ENCODE peak calls at places on chromosomes 11 and 22, in four cellular contexts. One of them, this sample, is unnamed.

GRCh38 chr11:28139848-28140415 is 31.7 kb downstream of the METTL15 start:
- DNase-seq in ovary: no peak
- DNase-seq in astrocyte of the spinal cord: no peak
- DNase-seq in CD8-positive, alpha-beta memory T cell: no peak
- DNase-seq in this sample: no peak

GRCh38 chr11:116736763-116737162 is 36.0 kb downstream of the BUD13 start:
- DNase-seq in ovary: no peak
- DNase-seq in astrocyte of the spinal cord: no peak
- DNase-seq in CD8-positive, alpha-beta memory T cell: no peak
- DNase-seq in this sample: no peak

GRCh38 chr22:24810043-24810749 is 4.2 kb downstream of the SGSM1 start:
- DNase-seq in ovary: no peak
- DNase-seq in astrocyte of the spinal cord: no peak
- DNase-seq in CD8-positive, alpha-beta memory T cell: no peak
- DNase-seq in this sample: peak; percentile 40

GRCh38 chr11:106302416-106302815 is 225.0 kb downstream of the AASDHPPT start:
- DNase-seq in ovary: no peak
- DNase-seq in astrocyte of the spinal cord: no peak
- DNase-seq in CD8-positive, alpha-beta memory T cell: no peak
- DNase-seq in this sample: no peak

GRCh38 chr11:14451825-14452224 is 47.8 kb downstream of the COPB1 start:
- DNase-seq in ovary: no peak
- DNase-seq in astrocyte of the spinal cord: no peak
- DNase-seq in CD8-positive, alpha-beta memory T cell: no peak
- DNase-seq in this sample: no peak

GRCh38 chr22:20550057-20550817 is 42.8 kb downstream of the MED15 start:
- DNase-seq in ovary: no peak
- DNase-seq in astrocyte of the spinal cord: no peak
- DNase-seq in CD8-positive, alpha-beta memory T cell: no peak
- DNase-seq in this sample: no peak

GRCh38 chr11:77619576-77620198 is 17.9 kb downstream of the CLNS1A start:
- DNase-seq in ovary: no peak
- DNase-seq in astrocyte of the spinal cord: peak; percentile 58
- DNase-seq in CD8-positive, alpha-beta memory T cell: no peak
- DNase-seq in this sample: no peak

GRCh38 chr11:77090373-77091111 is 12.1 kb upstream of the OMP start:
- DNase-seq in ovary: no peak
- DNase-seq in astrocyte of the spinal cord: no peak
- DNase-seq in CD8-positive, alpha-beta memory T cell: no peak
- DNase-seq in this sample: no peak

GRCh38 chr22:37806409-37807338 is 1.1 kb upstream of the GCAT start:
- DNase-seq in ovary: peak; percentile 48
- DNase-seq in astrocyte of the spinal cord: peak; percentile 57
- DNase-seq in CD8-positive, alpha-beta memory T cell: no peak
- DNase-seq in this sample: no peak

GRCh38 chr11:128716661-128717210 is 22.9 kb downstream of the FLI1 start:
- DNase-seq in ovary: no peak
- DNase-seq in astrocyte of the spinal cord: peak; percentile 61
- DNase-seq in CD8-positive, alpha-beta memory T cell: peak; percentile 39
- DNase-seq in this sample: no peak

GRCh38 chr22:40024201-40025061 is 29.7 kb downstream of the FAM83F start:
- DNase-seq in ovary: peak; percentile 55
- DNase-seq in astrocyte of the spinal cord: peak; percentile 47
- DNase-seq in CD8-positive, alpha-beta memory T cell: peak; percentile 43
- DNase-seq in this sample: peak; percentile 82

GRCh38 chr11:59158206-59159068 is 13.5 kb upstream of the DTX4 start:
- DNase-seq in ovary: no peak
- DNase-seq in astrocyte of the spinal cord: peak; percentile 77
- DNase-seq in CD8-positive, alpha-beta memory T cell: peak; percentile 27
- DNase-seq in this sample: peak; percentile 58

GRCh38 chr11:67230406-67230805 is 35.9 kb upstream of the GRK2 start:
- DNase-seq in ovary: no peak
- DNase-seq in astrocyte of the spinal cord: peak; percentile 28
- DNase-seq in CD8-positive, alpha-beta memory T cell: no peak
- DNase-seq in this sample: no peak

GRCh38 chr11:34783816-34784317 is 132.3 kb downstream of the APIP start:
- DNase-seq in ovary: no peak
- DNase-seq in astrocyte of the spinal cord: no peak
- DNase-seq in CD8-positive, alpha-beta memory T cell: no peak
- DNase-seq in this sample: no peak

GRCh38 chr22:39242809-39243442 is 1.9 kb downstream of the PDGFB start:
- DNase-seq in ovary: no peak
- DNase-seq in astrocyte of the spinal cord: no peak
- DNase-seq in CD8-positive, alpha-beta memory T cell: no peak
- DNase-seq in this sample: no peak

GRCh38 chr11:73493838-73494598 is 103.9 kb downstream of the FAM168A start:
- DNase-seq in ovary: no peak
- DNase-seq in astrocyte of the spinal cord: peak; percentile 82
- DNase-seq in CD8-positive, alpha-beta memory T cell: no peak
- DNase-seq in this sample: peak; percentile 24

GRCh38 chr22:48241658-48242057 is 1479.2 kb downstream of the TBC1D22A start:
- DNase-seq in ovary: no peak
- DNase-seq in astrocyte of the spinal cord: no peak
- DNase-seq in CD8-positive, alpha-beta memory T cell: no peak
- DNase-seq in this sample: no peak

GRCh38 chr11:112881461-112881860 is 79.8 kb upstream of the NCAM1 start:
- DNase-seq in ovary: peak; percentile 71
- DNase-seq in astrocyte of the spinal cord: peak; percentile 41
- DNase-seq in CD8-positive, alpha-beta memory T cell: no peak
- DNase-seq in this sample: peak; percentile 94

GRCh38 chr11:76203131-76203925 is 3.0 kb downstream of the WNT11 start:
- DNase-seq in ovary: no peak
- DNase-seq in astrocyte of the spinal cord: no peak
- DNase-seq in CD8-positive, alpha-beta memory T cell: no peak
- DNase-seq in this sample: no peak

GRCh38 chr22:27668828-27669797 is 132.4 kb downstream of the MN1 start:
- DNase-seq in ovary: no peak
- DNase-seq in astrocyte of the spinal cord: peak; percentile 49
- DNase-seq in CD8-positive, alpha-beta memory T cell: no peak
- DNase-seq in this sample: peak; percentile 90

GRCh38 chr11:44927174-44927661 is 23.5 kb downstream of the TP53I11 start:
- DNase-seq in ovary: peak; percentile 52
- DNase-seq in astrocyte of the spinal cord: peak; percentile 58
- DNase-seq in CD8-positive, alpha-beta memory T cell: peak; percentile 51
- DNase-seq in this sample: no peak

GRCh38 chr22:46947516-46948260 is 185.2 kb downstream of the TBC1D22A start:
- DNase-seq in ovary: no peak
- DNase-seq in astrocyte of the spinal cord: no peak
- DNase-seq in CD8-positive, alpha-beta memory T cell: no peak
- DNase-seq in this sample: peak; percentile 39
- H3K4me3 ChIP-seq in ovary: no peak overlapping the region
- H3K4me3 ChIP-seq in astrocyte of the spinal cord: no peak overlapping the region
- H3K4me3 ChIP-seq in CD8-positive, alpha-beta memory T cell: no peak overlapping the region
- H3K4me3 ChIP-seq in this sample: no peak overlapping the region

GRCh38 chr11:120326845-120327281 is 1.8 kb downstream of the TLCD5 start:
- DNase-seq in ovary: no peak
- DNase-seq in astrocyte of the spinal cord: no peak
- DNase-seq in CD8-positive, alpha-beta memory T cell: no peak
- DNase-seq in this sample: no peak

GRCh38 chr11:120324932-120325810 is at the start of gene TLCD5:
- DNase-seq in ovary: peak; percentile 82
- DNase-seq in astrocyte of the spinal cord: peak; percentile 71
- DNase-seq in CD8-positive, alpha-beta memory T cell: no peak
- DNase-seq in this sample: peak; percentile 78

GRCh38 chr11:120327311-120327710 is 2.2 kb downstream of the TLCD5 start:
- DNase-seq in ovary: no peak
- DNase-seq in astrocyte of the spinal cord: no peak
- DNase-seq in CD8-positive, alpha-beta memory T cell: no peak
- DNase-seq in this sample: no peak

GRCh38 chr11:120329556-120329955 is 4.5 kb downstream of the TLCD5 start:
- DNase-seq in ovary: no peak
- DNase-seq in astrocyte of the spinal cord: no peak
- DNase-seq in CD8-positive, alpha-beta memory T cell: no peak
- DNase-seq in this sample: no peak

GRCh38 chr11:120326228-120326627 is 1.1 kb downstream of the TLCD5 start:
- DNase-seq in ovary: no peak
- DNase-seq in astrocyte of the spinal cord: peak; percentile 47
- DNase-seq in CD8-positive, alpha-beta memory T cell: no peak
- DNase-seq in this sample: no peak
- H3K4me3 ChIP-seq in ovary: peak overlapping the region; percentile 80
- H3K4me3 ChIP-seq in astrocyte of the spinal cord: peak overlapping the region; percentile 61
- H3K4me3 ChIP-seq in CD8-positive, alpha-beta memory T cell: no peak overlapping the region
- H3K4me3 ChIP-seq in this sample: no peak overlapping the region

GRCh38 chr11:62709262-62710000 is 2.0 kb downstream of the GNG3 start:
- DNase-seq in ovary: peak; percentile 97
- DNase-seq in astrocyte of the spinal cord: peak; percentile 98
- DNase-seq in CD8-positive, alpha-beta memory T cell: peak; percentile 91
- DNase-seq in this sample: peak; percentile 99
- H3K4me3 ChIP-seq in ovary: peak overlapping the region; percentile 67
- H3K4me3 ChIP-seq in astrocyte of the spinal cord: peak overlapping the region; percentile 54
- H3K4me3 ChIP-seq in CD8-positive, alpha-beta memory T cell: peak overlapping the region; percentile 91
- H3K4me3 ChIP-seq in this sample: peak overlapping the region; percentile 58

GRCh38 chr11:78961938-78962701 is 387.5 kb upstream of the NARS2 start:
- DNase-seq in ovary: no peak
- DNase-seq in astrocyte of the spinal cord: peak; percentile 71
- DNase-seq in CD8-positive, alpha-beta memory T cell: no peak
- DNase-seq in this sample: peak; percentile 40
- H3K4me3 ChIP-seq in ovary: no peak overlapping the region
- H3K4me3 ChIP-seq in astrocyte of the spinal cord: peak overlapping the region; percentile 31
- H3K4me3 ChIP-seq in CD8-positive, alpha-beta memory T cell: no peak overlapping the region
- H3K4me3 ChIP-seq in this sample: no peak overlapping the region

This sample was measured in adrenal gland.